ENCODE peak calls at places on chromosomes 11 and 22, in four cellular contexts. G is astrocyte of the hippocampus; H is stimulated activated CD4-positive, alpha-beta T cell treated with anti-CD3 and anti-CD28 coated beads, Interleukin-1b, Interleukin-23, amount 100 ng/mL, for 24 hours; T is B cell. I is an unnamed sample.

GRCh38 chr11:86918943-86919342 is 36.3 kb downstream of the FZD4 start:
- DNase-seq in G (peak; percentile 64), H (no peak), T (no peak), I (no peak)

GRCh38 chr22:27581688-27582087 is 219.9 kb downstream of the MN1 start:
- DNase-seq in G (no peak), H (no peak), T (no peak), I (no peak)

GRCh38 chr11:126597041-126597440 is 241.6 kb downstream of the ST3GAL4 start:
- DNase-seq in G (no peak), H (no peak), T (no peak), I (no peak)

GRCh38 chr11:71964641-71965040 is 34.1 kb upstream of the IL18BP start:
- DNase-seq in G (peak; percentile 34), H (no peak), T (no peak), I (no peak)

GRCh38 chr11:84212467-84213390 is 926.6 kb upstream of the CCDC90B start:
- DNase-seq in G (peak; percentile 12), H (no peak), T (no peak), I (no peak)

GRCh38 chr11:94825111-94825880 is 57.1 kb downstream of the AMOTL1 start:
- DNase-seq in G (no peak), H (no peak), T (no peak), I (no peak)

GRCh38 chr11:78074756-78075155 is 4.9 kb downstream of the NDUFC2 start:
- DNase-seq in G (no peak), H (no peak), T (no peak), I (no peak)

GRCh38 chr22:31586137-31586920 is 75.7 kb downstream of the PISD start:
- DNase-seq in G (no peak), H (no peak), T (no peak), I (no peak)

GRCh38 chr11:36376888-36377758 is 81.0 kb downstream of the PRR5L start:
- DNase-seq in G (peak; percentile 87), H (no peak), T (peak; percentile 60), I (no peak)

GRCh38 chr11:95599959-95600586 is 189.5 kb downstream of the FAM76B start:
- DNase-seq in G (no peak), H (no peak), T (no peak), I (no peak)

GRCh38 chr11:33608386-33608785 is 92.2 kb downstream of the C11orf91 start:
- DNase-seq in G (no peak), H (no peak), T (no peak), I (no peak)

GRCh38 chr11:118263109-118263508 is 988 bp downstream of the MPZL2 start:
- DNase-seq in G (no peak), H (no peak), T (no peak), I (no peak)

GRCh38 chr11:133819916-133820315 is 25.4 kb downstream of the SPATA19 start:
- DNase-seq in G (no peak), H (no peak), T (no peak), I (no peak)

GRCh38 chr11:78054971-78055370 is 8.7 kb upstream of the THRSP start:
- DNase-seq in G (no peak), H (no peak), T (no peak), I (no peak)

GRCh38 chr22:39318507-39319283 is 728 bp downstream of the RPL3 start:
- DNase-seq in G (no peak), H (peak; percentile 42), T (no peak), I (peak; percentile 54)

GRCh38 chr11:8070417-8071101 is 10.5 kb upstream of the TUB start:
- DNase-seq in G (peak; percentile 52), H (no peak), T (peak; percentile 57), I (peak; percentile 70)

GRCh38 chr11:94746721-94747120 is 21.4 kb upstream of the AMOTL1 start:
- DNase-seq in G (no peak), H (no peak), T (no peak), I (no peak)

GRCh38 chr22:37472418-37473006 is 13.7 kb downstream of the MFNG start:
- DNase-seq in G (no peak), H (no peak), T (peak; percentile 67), I (peak; percentile 62)

GRCh38 chr11:57459112-57460016 is 964 bp upstream of the RTN4RL2 start:
- DNase-seq in G (peak; percentile 27), H (peak; percentile 13), T (peak; percentile 69), I (no peak)

GRCh38 chr11:78290293-78291176 is 101.8 kb downstream of the USP35 start:
- DNase-seq in G (no peak), H (no peak), T (peak; percentile 18), I (peak; percentile 42)

GRCh38 chr22:17559188-17559587 is 4.1 kb upstream of the SLC25A18 start:
- DNase-seq in G (no peak), H (no peak), T (no peak), I (no peak)

GRCh38 chr11:30585067-30585891 is 874 bp downstream of the MPPED2 start:
- DNase-seq in G (peak; percentile 51), H (no peak), T (peak; percentile 64), I (no peak)

GRCh38 chr11:6397636-6398035 is 7.4 kb downstream of the SMPD1 start:
- DNase-seq in G (peak; percentile 51), H (no peak), T (no peak), I (no peak)

GRCh38 chr22:19873960-19874306 is 19.3 kb upstream of the GNB1L start:
- DNase-seq in G (no peak), H (no peak), T (peak; percentile 15), I (no peak)

GRCh38 chr11:71430166-71430565 is 18.0 kb downstream of the DHCR7 start:
- DNase-seq in G (no peak), H (no peak), T (no peak), I (no peak)

GRCh38 chr22:42994917-42995562 is 19.9 kb downstream of the PACSIN2 start:
- DNase-seq in G (peak; percentile 88), H (no peak), T (no peak), I (peak; percentile 42)

GRCh38 chr11:14422052-14422813 is 63.2 kb upstream of the RRAS2 start:
- DNase-seq in G (peak; percentile 99), H (no peak), T (no peak), I (no peak)

GRCh38 chr11:103067118-103067517 is 24.8 kb downstream of the DCUN1D5 start:
- DNase-seq in G (no peak), H (no peak), T (no peak), I (no peak)

GRCh38 chr22:34570408-34570807 is 495.6 kb upstream of the ISX start:
- DNase-seq in G (no peak), H (no peak), T (no peak), I (no peak)

GRCh38 chr11:118437736-118438125 is 1.4 kb downstream of the KMT2A start:
- DNase-seq in G (peak; percentile 45), H (peak; percentile 23), T (peak; percentile 28), I (peak; percentile 51)

GRCh38 chr22:37230673-37231405 is 13.2 kb downstream of the RAC2 start:
- DNase-seq in G (no peak), H (peak; percentile 84), T (peak; percentile 27), I (peak; percentile 45)